ENCODE peak calls at places on chromosomes 6 and 20, in six cellular contexts. V is thyroid gland, T is cardiac muscle cell, I is right atrium auricular region, D is adrenal gland, F is heart left ventricle. K is an unnamed sample. For H3K4me1 and H3K9me3, the result is how much of the 10 kb centered on the place peaks cover.

GRCh38 chr20:53077373-53078205 is 105.4 kb downstream of the TSHZ2 start:
- DNase-seq in V (no peak), T (peak), I (no peak), D (peak), F (no peak), K (peak)

GRCh38 chr6:21710908-21711627 is 117.5 kb downstream of the SOX4 start:
- DNase-seq in V (no peak), T (no peak), I (no peak), D (no peak), F (no peak), K (no peak)

GRCh38 chr6:106069478-106069877 is 16.7 kb upstream of the PRDM1 start:
- DNase-seq in V (peak), T (peak), I (no peak), D (peak), F (no peak), K (no peak)

GRCh38 chr6:43669922-43670622 is 17.5 kb downstream of the MRPS18A start:
- DNase-seq in V (no peak), T (peak), I (no peak), D (no peak), F (no peak), K (peak)

GRCh38 chr6:106199998-106200397 is 113.9 kb downstream of the PRDM1 start:
- DNase-seq in V (no peak), T (peak), I (no peak), D (no peak), F (no peak), K (no peak)

GRCh38 chr6:156767603-156768467 is 9.3 kb upstream of the ARID1B start:
- DNase-seq in V (no peak), T (no peak), I (no peak), D (no peak), F (no peak), K (no peak)

GRCh38 chr20:15236812-15237211 is 899.4 kb upstream of the FLRT3 start:
- DNase-seq in V (peak), T (peak), I (no peak), D (peak), F (no peak), K (no peak)

GRCh38 chr20:35273449-35274171 is 4.3 kb downstream of the MMP24OS start:
- DNase-seq in V (no peak), T (no peak), I (no peak), D (peak), F (peak), K (no peak)

GRCh38 chr20:23097636-23098580 is 11.8 kb upstream of the CD93 start:
- DNase-seq in V (no peak), T (no peak), I (no peak), D (no peak), F (no peak), K (no peak)

GRCh38 chr20:62554214-62554897 is 78.6 kb upstream of the GATA5 start:
- DNase-seq in V (no peak), T (no peak), I (no peak), D (no peak), F (no peak), K (no peak)

GRCh38 chr6:20338160-20338559 is 63.5 kb upstream of the E2F3 start:
- DNase-seq in V (no peak), T (no peak), I (no peak), D (no peak), F (no peak), K (no peak)

GRCh38 chr6:79335133-79335674 is 100.7 kb upstream of the HMGN3 start:
- DNase-seq in V (no peak), T (peak), I (no peak), D (no peak), F (no peak), K (no peak)

GRCh38 chr20:62367136-62367482 is at the start of gene LAMA5:
- DNase-seq in V (peak), T (peak), I (no peak), D (no peak), F (peak), K (no peak)

GRCh38 chr6:112027942-112028674 is 25.8 kb upstream of the CCN6 start:
- DNase-seq in V (no peak), T (peak), I (no peak), D (no peak), F (no peak), K (no peak)

GRCh38 chr6:168922436-168922835 is 331.2 kb downstream of the THBS2 start:
- DNase-seq in V (no peak), T (no peak), I (no peak), D (no peak), F (no peak), K (no peak)

GRCh38 chr20:33099842-33100538 is 20.5 kb downstream of the BPIFB4 start:
- DNase-seq in V (no peak), T (no peak), I (peak), D (no peak), F (no peak), K (no peak)

GRCh38 chr20:18180815-18181214 is 43.2 kb downstream of the KAT14 start:
- DNase-seq in V (no peak), T (no peak), I (no peak), D (no peak), F (no peak), K (no peak)

GRCh38 chr6:21003780-21004541 is 469.7 kb downstream of the CDKAL1 start:
- DNase-seq in V (no peak), T (peak), I (no peak), D (no peak), F (no peak), K (no peak)

GRCh38 chr6:5746392-5747140 is 260.2 kb downstream of the NRN1 start:
- DNase-seq in V (no peak), T (no peak), I (no peak), D (no peak), F (no peak), K (no peak)

GRCh38 chr6:37548067-37548674 is 48.5 kb upstream of the CCDC167 start:
- DNase-seq in V (no peak), T (no peak), I (no peak), D (no peak), F (no peak), K (no peak)

GRCh38 chr20:32415494-32415893 is 57.4 kb downstream of the ASXL1 start:
- DNase-seq in V (no peak), T (no peak), I (no peak), D (no peak), F (no peak), K (no peak)

GRCh38 chr6:21101694-21102093 is 491.9 kb upstream of the SOX4 start:
- DNase-seq in V (no peak), T (no peak), I (no peak), D (no peak), F (no peak), K (no peak)

GRCh38 chr20:4637081-4637797 is 84.5 kb upstream of the PRND start:
- DNase-seq in V (no peak), T (peak), I (no peak), D (no peak), F (no peak), K (no peak)

GRCh38 chr20:11401988-11402387 is 515.7 kb upstream of the BTBD3 start:
- DNase-seq in V (no peak), T (no peak), I (no peak), D (no peak), F (no peak), K (no peak)

DNA sequence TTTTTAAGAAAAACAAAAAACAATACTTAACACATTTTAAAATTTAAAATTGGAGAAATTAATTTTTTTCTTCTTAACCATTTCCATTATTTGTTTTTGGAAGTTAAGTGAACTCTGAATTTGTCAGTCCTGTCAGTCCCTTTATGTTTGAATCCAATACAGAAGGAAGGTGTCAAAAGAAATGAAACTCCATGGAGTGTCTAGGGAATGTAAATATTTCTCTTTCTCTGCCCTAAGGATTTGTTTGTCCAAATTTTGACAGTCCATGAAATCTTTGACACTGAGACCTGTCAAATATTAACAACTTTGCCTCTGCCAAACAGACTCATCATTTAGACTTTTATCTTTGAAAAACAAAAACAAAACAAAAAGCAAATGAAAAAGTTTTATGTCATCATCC is 166.4 kb downstream of the EPHA7 start:
- DNase-seq in V (no peak), T (no peak), I (no peak), D (no peak), F (no peak), K (no peak)
- H3K27ac ChIP-seq in V (no peak), T (no peak), I (no peak), D (no peak), F (no peak), K (no peak)

DNA sequence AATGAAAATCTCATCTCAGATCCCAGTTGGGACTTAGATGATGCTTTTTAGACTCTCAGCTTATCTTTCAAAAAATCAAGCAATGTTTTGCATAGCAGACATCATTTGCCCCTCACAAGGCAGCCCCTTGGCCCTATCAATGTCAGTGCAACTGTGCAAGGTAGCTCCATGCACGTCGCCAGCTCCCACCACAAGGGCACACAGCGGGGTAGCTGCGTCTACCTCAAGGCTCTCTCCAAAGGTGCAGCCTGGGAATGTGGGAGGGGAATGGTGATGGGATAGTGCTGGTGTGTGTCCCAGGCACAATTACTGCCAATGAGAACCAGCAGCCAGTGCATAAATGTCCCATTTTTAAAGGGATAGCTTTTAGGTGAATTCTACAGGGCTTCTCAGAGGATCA is 137.5 kb upstream of the SYNDIG1 start:
- DNase-seq in V (no peak), T (no peak), I (no peak), D (no peak), F (no peak), K (no peak)
- H3K4me1 ChIP-seq in V (under half), T (under half), I (under half), D (under half), F (under half), K (under half)

GRCh38 chr6:22878706-22879105 is 309.3 kb downstream of the HDGFL1 start:
- DNase-seq in V (no peak), T (no peak), I (no peak), D (no peak), F (no peak), K (no peak)

GRCh38 chr6:22875845-22876244 is 306.5 kb downstream of the HDGFL1 start:
- DNase-seq in V (no peak), T (no peak), I (no peak), D (no peak), F (no peak), K (no peak)

GRCh38 chr6:22880686-22881433 is 311.5 kb downstream of the HDGFL1 start:
- DNase-seq in V (no peak), T (peak), I (no peak), D (no peak), F (no peak), K (no peak)

GRCh38 chr6:22882581-22882980 is 313.2 kb downstream of the HDGFL1 start:
- DNase-seq in V (no peak), T (no peak), I (no peak), D (no peak), F (no peak), K (no peak)

GRCh38 chr6:22877946-22878705 is 308.8 kb downstream of the HDGFL1 start:
- DNase-seq in V (no peak), T (peak), I (no peak), D (no peak), F (no peak), K (no peak)
- H3K9me3 ChIP-seq in V (under half), T (under half), I (under half), D (under half), F (under half), K (under half)

DNA sequence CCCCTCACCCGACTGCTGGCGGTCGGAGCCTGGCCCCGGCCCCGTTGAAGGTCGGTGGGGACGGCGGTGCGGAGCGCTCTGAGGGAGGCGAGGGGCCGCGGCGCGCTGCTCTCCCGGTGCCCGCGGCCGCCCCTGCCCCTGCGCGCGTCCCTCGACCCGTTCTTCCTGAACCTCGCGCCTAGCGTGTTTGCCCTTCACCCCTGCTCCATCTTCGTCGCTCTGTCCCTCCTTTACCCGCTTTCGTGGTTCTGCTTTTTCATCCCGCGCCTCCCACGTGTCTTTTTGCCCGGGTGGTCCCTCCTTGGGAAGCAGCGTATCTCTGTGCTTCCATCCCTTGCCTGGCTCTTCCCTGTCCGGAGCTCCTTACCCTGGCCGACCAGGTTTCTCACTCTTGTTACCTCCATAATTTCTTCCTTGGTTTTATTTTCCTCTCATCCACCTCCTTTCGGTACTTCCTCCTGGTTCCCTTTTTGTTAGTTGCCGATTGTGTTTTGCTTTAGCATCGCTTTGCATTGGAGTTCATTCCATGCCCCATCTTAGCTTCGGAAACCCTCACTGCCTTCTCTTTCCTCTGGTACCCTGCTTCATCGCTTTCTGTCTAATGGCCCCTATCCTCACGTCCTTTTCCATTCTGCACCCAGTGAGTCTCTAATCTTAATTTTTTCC is 654 bp downstream of the FAM135A start:
- DNase-seq in V (no peak), T (peak), I (no peak), D (no peak), F (no peak), K (no peak)
- H3K27ac ChIP-seq in V (no peak), T (peak), I (peak), D (peak), F (peak), K (peak)

GRCh38 chr6:109443425-109443950 is 3.0 kb downstream of the SMPD2 start:
- DNase-seq in V (no peak), T (no peak), I (no peak), D (no peak), F (no peak), K (no peak)
- H3K4me1 ChIP-seq in V (under half), T (under half), I (under half), D (under half), F (under half), K (under half)

GRCh38 chr20:3126527-3126859 is 33.2 kb downstream of the FASTKD5 start:
- DNase-seq in V (no peak), T (no peak), I (no peak), D (no peak), F (no peak), K (no peak)

GRCh38 chr20:3119044-3119443 is 34.5 kb upstream of the AVP start:
- DNase-seq in V (peak), T (peak), I (no peak), D (peak), F (no peak), K (no peak)

GRCh38 chr20:3123542-3123941 is 36.1 kb downstream of the FASTKD5 start:
- DNase-seq in V (no peak), T (no peak), I (no peak), D (no peak), F (no peak), K (no peak)

GRCh38 chr20:3121271-3121911 is 36.9 kb upstream of the AVP start:
- DNase-seq in V (no peak), T (no peak), I (no peak), D (no peak), F (no peak), K (no peak)

DNA sequence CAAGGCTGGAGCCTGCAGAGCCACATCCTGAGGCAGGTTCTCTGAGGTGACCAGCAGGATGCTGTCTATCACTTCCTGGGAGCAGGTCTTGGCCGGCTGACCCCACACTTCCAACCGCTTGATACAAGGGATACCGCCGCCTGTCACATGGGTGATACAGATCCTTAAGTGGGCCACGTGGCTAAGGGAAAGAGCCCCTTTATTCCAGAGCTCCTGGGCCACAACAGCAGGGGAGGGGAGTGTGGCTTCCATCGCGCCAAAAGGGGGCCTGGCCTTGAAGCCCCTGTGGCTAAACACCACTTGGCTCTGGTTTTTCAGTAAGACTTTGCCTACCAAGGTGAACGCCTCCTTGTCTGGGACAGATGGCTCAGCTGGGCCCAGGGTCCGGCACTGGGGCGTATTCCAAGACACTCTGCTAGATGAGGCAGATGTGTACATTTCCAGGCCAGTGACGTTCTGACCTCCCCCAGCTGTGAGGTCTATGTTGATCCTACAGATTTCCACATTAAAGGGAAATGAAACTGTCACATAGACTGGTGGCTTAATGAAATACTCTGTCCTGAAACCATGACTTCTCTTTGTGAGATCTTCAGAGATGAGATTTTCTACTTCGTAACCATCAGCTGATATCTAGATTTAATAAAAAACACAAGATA is 37.6 kb upstream of the AVP start:
- DNase-seq in V (no peak), T (no peak), I (no peak), D (no peak), F (no peak), K (no peak)
- H3K9me3 ChIP-seq in V (under half), T (under half), I (under half), D (under half), F (under half), K (under half)

GRCh38 chr6:129105035-129105434 is 222.1 kb downstream of the LAMA2 start:
- DNase-seq in V (no peak), T (peak), I (no peak), D (no peak), F (no peak), K (no peak)
- H3K27ac ChIP-seq in V (no peak), T (no peak), I (peak), D (no peak), F (peak), K (no peak)